ENCODE peak calls at places on chromosome 1, in four cellular contexts. One of them, this sample, is unnamed.
A peak's percentile ranks its signal among the peaks of the same experiment; 100 is the strongest.

GRCh38 chr1:169106095-169106920 is at the start of gene ATP1B1:
- DNase-seq in H1: peak; percentile 63
- DNase-seq in HepG2: peak; percentile 79
- DNase-seq in GM12878: no peak
- DNase-seq in this sample: peak; percentile 94

GRCh38 chr1:80250573-80251168 is 1244.1 kb upstream of the ADGRL4 start:
- DNase-seq in H1: no peak
- DNase-seq in HepG2: no peak
- DNase-seq in GM12878: no peak
- DNase-seq in this sample: no peak

GRCh38 chr1:175822575-175822974 is 79.2 kb upstream of the TNR start:
- DNase-seq in H1: no peak
- DNase-seq in HepG2: no peak
- DNase-seq in GM12878: no peak
- DNase-seq in this sample: no peak

GRCh38 chr1:8228253-8228652 is 89.7 kb upstream of the SLC45A1 start:
- DNase-seq in H1: no peak
- DNase-seq in HepG2: no peak
- DNase-seq in GM12878: no peak
- DNase-seq in this sample: no peak

GRCh38 chr1:170149971-170150370 is 4.2 kb downstream of the NTMT2 start:
- DNase-seq in H1: no peak
- DNase-seq in HepG2: no peak
- DNase-seq in GM12878: no peak
- DNase-seq in this sample: no peak

GRCh38 chr1:119544165-119544762 is 37.3 kb downstream of the HSD3B1 start:
- DNase-seq in H1: no peak
- DNase-seq in HepG2: no peak
- DNase-seq in GM12878: no peak
- DNase-seq in this sample: peak; percentile 57

GRCh38 chr1:169595764-169596711 is 9.8 kb upstream of the F5 start:
- DNase-seq in H1: no peak
- DNase-seq in HepG2: peak; percentile 38
- DNase-seq in GM12878: no peak
- DNase-seq in this sample: peak; percentile 43

GRCh38 chr1:44413740-44414139 is 8.7 kb downstream of the RNF220 start:
- DNase-seq in H1: no peak
- DNase-seq in HepG2: no peak
- DNase-seq in GM12878: no peak
- DNase-seq in this sample: no peak

GRCh38 chr1:239538244-239538988 is 152.0 kb downstream of the CHRM3 start:
- DNase-seq in H1: no peak
- DNase-seq in HepG2: no peak
- DNase-seq in GM12878: no peak
- DNase-seq in this sample: no peak

GRCh38 chr1:78726686-78727085 is 77.1 kb downstream of the IFI44 start:
- DNase-seq in H1: no peak
- DNase-seq in HepG2: no peak
- DNase-seq in GM12878: no peak
- DNase-seq in this sample: no peak

GRCh38 chr1:171984850-171985485 is 143.7 kb downstream of the DNM3 start:
- DNase-seq in H1: no peak
- DNase-seq in HepG2: peak; percentile 40
- DNase-seq in GM12878: no peak
- DNase-seq in this sample: peak; percentile 32

GRCh38 chr1:178341218-178341956 is 155.4 kb downstream of the CLEC20A start:
- DNase-seq in H1: peak; percentile 82
- DNase-seq in HepG2: no peak
- DNase-seq in GM12878: no peak
- DNase-seq in this sample: peak; percentile 96

GRCh38 chr1:51517361-51518032 is 1.6 kb downstream of the EPS15 start:
- DNase-seq in H1: no peak
- DNase-seq in HepG2: no peak
- DNase-seq in GM12878: no peak
- DNase-seq in this sample: no peak

GRCh38 chr1:213947200-213947775 is 40.5 kb upstream of the PROX1 start:
- DNase-seq in H1: peak; percentile 15
- DNase-seq in HepG2: peak; percentile 20
- DNase-seq in GM12878: no peak
- DNase-seq in this sample: peak; percentile 5

GRCh38 chr1:101025680-101026393 is at the start of gene DPH5:
- DNase-seq in H1: peak; percentile 65
- DNase-seq in HepG2: peak; percentile 82
- DNase-seq in GM12878: peak; percentile 66
- DNase-seq in this sample: peak; percentile 83

GRCh38 chr1:6235302-6235680 is 473 bp downstream of the ICMT start:
- DNase-seq in H1: no peak
- DNase-seq in HepG2: no peak
- DNase-seq in GM12878: no peak
- DNase-seq in this sample: no peak

DNA sequence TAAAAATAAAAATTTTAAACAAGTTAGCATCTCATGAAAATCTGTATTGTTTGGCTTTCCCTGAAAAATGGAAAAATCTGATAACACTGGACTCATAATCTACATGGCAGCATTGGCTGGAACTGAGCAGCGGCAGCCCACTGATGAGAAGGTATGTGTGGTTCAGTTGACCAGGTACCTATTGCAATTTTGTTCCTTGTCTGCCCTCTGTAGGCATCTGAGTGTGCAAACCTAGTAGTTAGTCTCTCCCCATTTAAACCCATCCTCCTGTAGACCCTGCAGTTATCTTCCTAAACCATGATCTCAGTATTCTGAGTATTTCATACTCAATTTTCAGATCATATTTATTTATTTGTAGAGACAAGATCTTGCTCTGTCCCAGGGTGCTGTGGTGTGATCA is 59.4 kb upstream of the SERBP1 start:
- DNase-seq in H1: no peak
- DNase-seq in HepG2: peak; percentile 36
- DNase-seq in GM12878: peak; percentile 0
- DNase-seq in this sample: peak; percentile 20
- TF ChIP-seq SUZ12 in H1: no peak
- TF ChIP-seq SUZ12 in HepG2: no peak
- TF ChIP-seq SUZ12 in GM12878: no peak
- TF ChIP-seq SUZ12 in this sample: no peak

GRCh38 chr1:22862752-22863151 is 109.9 kb downstream of the LACTBL1 start:
- DNase-seq in H1: no peak
- DNase-seq in HepG2: no peak
- DNase-seq in GM12878: no peak
- DNase-seq in this sample: no peak

GRCh38 chr1:22860883-22861385 is 111.7 kb downstream of the LACTBL1 start:
- DNase-seq in H1: no peak
- DNase-seq in HepG2: no peak
- DNase-seq in GM12878: no peak
- DNase-seq in this sample: no peak

GRCh38 chr1:22857661-22858060 is 115.0 kb downstream of the LACTBL1 start:
- DNase-seq in H1: no peak
- DNase-seq in HepG2: no peak
- DNase-seq in GM12878: no peak
- DNase-seq in this sample: no peak

GRCh38 chr1:22861764-22862440 is 110.8 kb downstream of the LACTBL1 start:
- DNase-seq in H1: no peak
- DNase-seq in HepG2: no peak
- DNase-seq in GM12878: no peak
- DNase-seq in this sample: no peak

GRCh38 chr1:22860414-22860800 is 112.3 kb downstream of the LACTBL1 start:
- DNase-seq in H1: no peak
- DNase-seq in HepG2: no peak
- DNase-seq in GM12878: no peak
- DNase-seq in this sample: no peak
- TF ChIP-seq ZNF274 in H1: no peak
- TF ChIP-seq ZNF274 in HepG2: no peak
- TF ChIP-seq ZNF274 in GM12878: no peak
- TF ChIP-seq ZNF274 in this sample: no peak

GRCh38 chr1:87449348-87449963 is 120.8 kb downstream of the LMO4 start:
- DNase-seq in H1: no peak
- DNase-seq in HepG2: no peak
- DNase-seq in GM12878: peak; percentile 98
- DNase-seq in this sample: no peak
- TF ChIP-seq SUZ12 in H1: no peak
- TF ChIP-seq SUZ12 in HepG2: no peak
- TF ChIP-seq SUZ12 in GM12878: no peak
- TF ChIP-seq SUZ12 in this sample: no peak

DNA sequence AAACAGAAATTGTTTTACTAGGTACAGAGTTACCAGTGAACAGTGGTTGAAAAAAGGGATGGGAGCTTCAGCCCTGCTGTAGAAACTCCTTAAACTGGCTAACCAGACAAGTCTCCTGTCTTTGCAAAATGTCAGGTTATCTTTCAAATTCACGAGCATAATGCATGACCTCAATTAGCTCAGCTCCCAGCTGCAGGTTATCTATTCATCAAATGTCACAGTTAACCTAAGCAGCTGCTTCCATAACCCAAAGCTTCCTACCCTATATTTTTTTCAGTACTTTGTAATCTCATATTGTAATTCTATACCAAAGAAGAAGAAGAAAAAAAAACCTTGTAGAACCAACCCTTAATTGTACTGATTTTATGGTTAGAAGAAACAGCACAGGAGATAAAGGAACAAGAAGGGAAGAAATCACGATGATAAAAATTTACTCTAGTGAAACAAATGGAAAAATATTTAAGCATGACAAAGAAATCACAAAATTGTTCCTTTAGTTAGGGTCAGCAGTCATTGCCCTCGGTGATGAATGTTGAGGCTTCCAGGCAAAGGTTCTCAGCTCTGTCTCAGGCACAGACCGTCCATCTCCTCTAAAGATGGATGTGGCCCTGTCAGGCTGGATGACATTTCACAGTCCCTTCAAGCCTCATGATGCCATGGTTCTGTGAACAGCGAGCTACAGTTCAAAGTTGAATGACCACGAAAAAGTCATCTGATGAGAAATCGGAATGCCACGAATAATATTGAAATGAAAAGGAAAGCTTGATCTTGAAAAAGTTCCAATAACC is 95.9 kb downstream of the PLD5 start:
- DNase-seq in H1: no peak
- DNase-seq in HepG2: no peak
- DNase-seq in GM12878: no peak
- DNase-seq in this sample: no peak
- TF ChIP-seq ZNF274 in H1: no peak
- TF ChIP-seq ZNF274 in HepG2: no peak
- TF ChIP-seq ZNF274 in GM12878: no peak
- TF ChIP-seq ZNF274 in this sample: no peak

DNA sequence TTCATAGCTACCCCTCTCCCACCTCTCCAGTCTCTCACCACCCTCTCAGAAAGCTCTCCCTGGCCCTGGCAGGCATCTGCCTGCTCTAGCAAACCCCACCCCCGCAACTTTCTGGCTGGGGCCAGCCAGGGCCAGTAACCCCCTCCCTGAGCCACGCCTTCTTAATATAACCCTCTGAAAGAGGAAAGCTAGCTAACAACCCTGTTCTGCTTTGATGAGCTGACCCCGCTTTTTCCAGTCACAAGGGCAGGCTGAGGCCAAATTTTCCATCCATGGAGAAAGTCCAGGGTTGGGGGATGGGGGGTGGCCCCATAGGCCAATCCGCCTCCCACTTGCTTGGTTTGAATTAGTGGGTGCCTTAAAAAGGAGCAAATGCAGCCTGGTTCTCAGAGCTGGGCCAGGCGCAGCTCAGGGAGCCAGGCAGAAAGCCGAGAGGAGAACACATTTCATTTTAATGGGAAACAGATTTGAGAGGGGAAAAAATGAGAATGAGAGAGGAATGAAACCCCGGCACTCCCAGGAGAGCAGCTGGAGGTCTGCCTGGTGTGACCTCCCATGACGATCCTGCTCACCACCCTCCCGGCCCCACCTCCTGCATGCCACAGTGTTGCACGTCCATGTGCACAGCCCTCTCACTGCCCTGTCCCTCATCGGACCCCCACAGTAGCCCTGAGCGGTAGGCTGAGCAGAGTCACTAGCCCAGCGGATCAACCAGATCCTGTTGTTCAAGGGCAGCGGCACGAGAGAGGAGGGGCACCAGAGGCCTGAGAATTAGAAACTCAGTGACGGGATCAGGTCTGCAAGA is 62.3 kb downstream of the OPTC start:
- DNase-seq in H1: no peak
- DNase-seq in HepG2: no peak
- DNase-seq in GM12878: no peak
- DNase-seq in this sample: no peak
- TF ChIP-seq SUZ12 in H1: no peak
- TF ChIP-seq SUZ12 in HepG2: no peak
- TF ChIP-seq SUZ12 in GM12878: no peak
- TF ChIP-seq SUZ12 in this sample: no peak

GRCh38 chr1:3029991-3030662 is 8.9 kb downstream of the ACTRT2 start:
- DNase-seq in H1: no peak
- DNase-seq in HepG2: no peak
- DNase-seq in GM12878: no peak
- DNase-seq in this sample: no peak
- TF ChIP-seq ZNF274 in H1: no peak
- TF ChIP-seq ZNF274 in HepG2: no peak
- TF ChIP-seq ZNF274 in GM12878: no peak
- TF ChIP-seq ZNF274 in this sample: no peak

DNA sequence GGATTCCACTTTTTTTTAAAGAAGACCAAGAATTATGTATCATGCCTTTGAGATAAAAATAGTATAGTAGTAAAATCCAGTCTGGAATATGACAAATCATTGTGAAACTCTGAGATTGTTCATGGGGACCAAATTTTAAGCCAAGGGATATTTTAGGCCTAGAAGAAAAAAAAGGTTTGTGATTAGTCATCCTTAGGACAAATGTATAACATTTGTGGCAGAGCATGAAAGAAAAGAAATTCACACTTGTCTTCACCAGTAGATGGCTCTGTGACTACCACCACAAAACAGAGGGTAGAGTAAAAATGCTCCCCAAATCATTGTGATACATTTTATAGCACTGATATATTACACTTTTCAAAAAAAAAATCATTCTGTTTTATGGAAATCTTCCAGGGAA is 226.1 kb downstream of the KCTD3 start:
- DNase-seq in H1: no peak
- DNase-seq in HepG2: no peak
- DNase-seq in GM12878: no peak
- DNase-seq in this sample: no peak
- TF ChIP-seq SUZ12 in H1: no peak
- TF ChIP-seq SUZ12 in HepG2: no peak
- TF ChIP-seq SUZ12 in GM12878: no peak
- TF ChIP-seq SUZ12 in this sample: no peak